ENCODE peak calls at places on chromosome 2, in nine cellular contexts. U is heart left ventricle, W is HL-60, G is IMR-90, Y is A549, F is HCT116, X is HFF-Myc, J is fibroblast of mammary gland, N is tibial nerve. C is an unnamed sample.

GRCh38 chr2:179711375-179711774 is 150.0 kb downstream of the ZNF385B start:
- DNase-seq in U (no peak), W (no peak), G (no peak), Y (no peak), F (no peak), X (no peak), J (no peak), N (no peak), C (no peak)

GRCh38 chr2:132977812-132978529 is 308.0 kb upstream of the LYPD1 start:
- DNase-seq in U (no peak), W (no peak), G (peak), Y (no peak), F (no peak), X (no peak), J (peak), N (no peak), C (no peak)

GRCh38 chr2:102310964-102311640 is at the start of gene IL1RL1:
- DNase-seq in U (no peak), W (peak), G (no peak), Y (no peak), F (no peak), X (no peak), J (no peak), N (no peak), C (no peak)

GRCh38 chr2:70685771-70686171 is 82.2 kb downstream of the ADD2 start:
- DNase-seq in U (no peak), W (peak), G (no peak), Y (no peak), F (no peak), X (no peak), J (no peak), N (no peak), C (peak)

GRCh38 chr2:224101820-224102630 is 62.9 kb upstream of the SERPINE2 start:
- DNase-seq in U (peak), W (no peak), G (peak), Y (peak), F (no peak), X (peak), J (peak), N (no peak), C (no peak)

GRCh38 chr2:147829106-147829505 is 15.7 kb upstream of the ACVR2A start:
- DNase-seq in U (no peak), W (no peak), G (peak), Y (peak), F (peak), X (peak), J (peak), N (no peak), C (no peak)

GRCh38 chr2:96324716-96325037 is 440 bp upstream of the ITPRIPL1 start:
- DNase-seq in U (no peak), W (no peak), G (no peak), Y (no peak), F (no peak), X (no peak), J (no peak), N (no peak), C (no peak)

GRCh38 chr2:120779781-120780283 is 44.2 kb downstream of the GLI2 start:
- DNase-seq in U (no peak), W (no peak), G (peak), Y (peak), F (no peak), X (no peak), J (peak), N (no peak), C (no peak)

GRCh38 chr2:165182029-165182428 is 21.8 kb downstream of the SCN3A start:
- DNase-seq in U (no peak), W (no peak), G (no peak), Y (no peak), F (no peak), X (no peak), J (no peak), N (no peak), C (no peak)

GRCh38 chr2:100056478-100056877 is 85.9 kb downstream of the AFF3 start:
- DNase-seq in U (no peak), W (no peak), G (peak), Y (no peak), F (no peak), X (peak), J (no peak), N (no peak), C (no peak)

GRCh38 chr2:127093648-127094210 is 13.2 kb downstream of the BIN1 start:
- DNase-seq in U (peak), W (no peak), G (no peak), Y (no peak), F (no peak), X (no peak), J (no peak), N (no peak), C (no peak)

GRCh38 chr2:3594493-3595281 is at the start of gene COLEC11:
- DNase-seq in U (peak), W (no peak), G (no peak), Y (no peak), F (no peak), X (no peak), J (no peak), N (no peak), C (no peak)

GRCh38 chr2:239569401-239570090 is 168.7 kb upstream of the HDAC4 start:
- DNase-seq in U (no peak), W (no peak), G (no peak), Y (no peak), F (no peak), X (no peak), J (peak), N (no peak), C (peak)

GRCh38 chr2:99559075-99559662 is 69.4 kb upstream of the REV1 start:
- DNase-seq in U (peak), W (peak), G (peak), Y (peak), F (peak), X (peak), J (peak), N (peak), C (peak)

GRCh38 chr2:171741189-171741588 is 53.9 kb downstream of the DYNC1I2 start:
- DNase-seq in U (no peak), W (no peak), G (peak), Y (no peak), F (no peak), X (no peak), J (peak), N (no peak), C (no peak)

GRCh38 chr2:159807183-159808037 is 9.4 kb upstream of the CD302 start:
- DNase-seq in U (peak), W (peak), G (peak), Y (peak), F (peak), X (peak), J (peak), N (no peak), C (no peak)

GRCh38 chr2:217943379-217944321 is 59.1 kb downstream of the TNS1 start:
- DNase-seq in U (peak), W (no peak), G (peak), Y (peak), F (peak), X (no peak), J (peak), N (peak), C (peak)

GRCh38 chr2:233122541-233122940 is 62.4 kb downstream of the INPP5D start:
- DNase-seq in U (no peak), W (no peak), G (no peak), Y (no peak), F (no peak), X (no peak), J (no peak), N (no peak), C (no peak)

GRCh38 chr2:144357623-144358400 is 162.1 kb downstream of the ZEB2 start:
- DNase-seq in U (no peak), W (no peak), G (peak), Y (peak), F (peak), X (peak), J (peak), N (no peak), C (no peak)

GRCh38 chr2:120751553-120751952 is 15.9 kb downstream of the GLI2 start:
- DNase-seq in U (no peak), W (no peak), G (peak), Y (no peak), F (no peak), X (no peak), J (no peak), N (no peak), C (no peak)

GRCh38 chr2:168997794-168998193 is 33.3 kb downstream of the ABCB11 start:
- DNase-seq in U (no peak), W (no peak), G (no peak), Y (no peak), F (no peak), X (no peak), J (peak), N (no peak), C (no peak)

GRCh38 chr2:190446750-190447516 is 38.8 kb downstream of the MFSD6 start:
- DNase-seq in U (no peak), W (no peak), G (peak), Y (no peak), F (no peak), X (no peak), J (no peak), N (no peak), C (no peak)

GRCh38 chr2:241226723-241227634 is 38.5 kb downstream of the ANO7 start:
- DNase-seq in U (no peak), W (no peak), G (peak), Y (no peak), F (no peak), X (no peak), J (no peak), N (no peak), C (no peak)

GRCh38 chr2:28461056-28461455 is 34.8 kb upstream of the PLB1 start:
- DNase-seq in U (no peak), W (peak), G (no peak), Y (no peak), F (no peak), X (no peak), J (no peak), N (no peak), C (no peak)

GRCh38 chr2:177261115-177261779 is 3.3 kb downstream of the NFE2L2 start:
- DNase-seq in U (no peak), W (no peak), G (no peak), Y (no peak), F (no peak), X (no peak), J (no peak), N (no peak), C (no peak)

GRCh38 chr2:73333564-73333963 is 40.2 kb upstream of the EGR4 start:
- DNase-seq in U (no peak), W (no peak), G (no peak), Y (no peak), F (no peak), X (no peak), J (no peak), N (no peak), C (no peak)

GRCh38 chr2:120702751-120703150 is 32.9 kb upstream of the GLI2 start:
- DNase-seq in U (no peak), W (no peak), G (no peak), Y (no peak), F (no peak), X (no peak), J (peak), N (no peak), C (no peak)

GRCh38 chr2:162301151-162301804 is 17.2 kb downstream of the IFIH1 start:
- DNase-seq in U (peak), W (peak), G (peak), Y (peak), F (peak), X (peak), J (peak), N (no peak), C (peak)

GRCh38 chr2:45368792-45369191 is 242.3 kb downstream of the SRBD1 start:
- DNase-seq in U (no peak), W (no peak), G (no peak), Y (no peak), F (no peak), X (no peak), J (no peak), N (no peak), C (no peak)

GRCh38 chr2:189858301-189858700 is 74.1 kb downstream of the PMS1 start:
- DNase-seq in U (no peak), W (no peak), G (no peak), Y (no peak), F (no peak), X (no peak), J (no peak), N (no peak), C (no peak)

GRCh38 chr2:120503793-120504571 is 158.0 kb downstream of the INHBB start:
- DNase-seq in U (peak), W (no peak), G (peak), Y (no peak), F (no peak), X (no peak), J (peak), N (no peak), C (no peak)

DNA sequence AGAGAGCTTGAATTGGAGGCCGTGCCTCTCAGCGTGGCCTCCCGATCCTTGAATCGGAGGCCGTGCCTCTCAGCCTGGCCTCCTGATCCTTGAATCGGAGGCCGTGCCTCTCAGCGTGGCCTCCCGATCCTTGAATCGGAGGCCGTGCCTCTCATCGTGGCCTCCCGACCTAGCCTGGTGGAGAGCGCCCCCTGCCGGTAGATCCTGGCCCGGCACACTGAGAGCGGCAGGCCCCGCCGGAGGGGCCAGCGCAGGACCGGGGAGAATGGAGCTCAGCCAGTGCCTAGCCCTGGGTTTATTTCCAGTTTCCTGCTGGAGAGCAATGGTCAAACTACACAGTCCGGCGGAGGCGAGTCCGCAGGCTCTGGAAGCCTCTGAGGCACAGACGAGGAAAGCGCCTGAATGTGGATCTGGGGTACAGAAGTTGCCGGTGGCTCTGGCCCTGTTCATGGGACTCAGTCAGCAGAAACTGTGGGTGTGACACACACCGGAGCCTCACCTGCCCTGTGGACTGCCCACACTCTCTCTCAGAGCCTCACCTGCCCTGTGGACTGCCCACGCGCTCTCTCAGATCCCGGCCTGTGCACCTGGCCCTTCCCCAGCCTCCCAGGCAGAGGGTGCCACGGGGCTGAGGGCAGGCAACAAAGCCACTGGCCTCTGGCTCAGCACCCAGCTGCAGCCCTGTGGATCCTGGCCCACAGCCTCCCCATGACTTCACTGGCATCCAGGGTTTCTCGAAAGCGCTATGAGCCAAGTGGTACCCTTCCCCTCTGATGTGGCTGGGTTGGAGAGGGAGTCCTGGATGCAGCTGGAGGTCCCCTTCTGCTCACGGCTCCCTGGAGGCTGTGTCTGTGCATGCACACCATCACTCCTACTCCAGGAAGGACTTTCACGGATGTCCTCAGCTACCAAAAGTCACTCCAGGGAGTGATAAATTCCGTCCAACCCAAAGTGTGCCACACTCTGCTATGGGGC is 1.5 kb downstream of the IL36B start:
- DNase-seq in U (no peak), W (no peak), G (no peak), Y (no peak), F (no peak), X (no peak), J (no peak), N (no peak), C (no peak)
- TF ChIP-seq CTCF in U (no peak), W (no peak), G (no peak), Y (no peak), F (peak), X (no peak), J (no peak), N (no peak), C (no peak)

DNA sequence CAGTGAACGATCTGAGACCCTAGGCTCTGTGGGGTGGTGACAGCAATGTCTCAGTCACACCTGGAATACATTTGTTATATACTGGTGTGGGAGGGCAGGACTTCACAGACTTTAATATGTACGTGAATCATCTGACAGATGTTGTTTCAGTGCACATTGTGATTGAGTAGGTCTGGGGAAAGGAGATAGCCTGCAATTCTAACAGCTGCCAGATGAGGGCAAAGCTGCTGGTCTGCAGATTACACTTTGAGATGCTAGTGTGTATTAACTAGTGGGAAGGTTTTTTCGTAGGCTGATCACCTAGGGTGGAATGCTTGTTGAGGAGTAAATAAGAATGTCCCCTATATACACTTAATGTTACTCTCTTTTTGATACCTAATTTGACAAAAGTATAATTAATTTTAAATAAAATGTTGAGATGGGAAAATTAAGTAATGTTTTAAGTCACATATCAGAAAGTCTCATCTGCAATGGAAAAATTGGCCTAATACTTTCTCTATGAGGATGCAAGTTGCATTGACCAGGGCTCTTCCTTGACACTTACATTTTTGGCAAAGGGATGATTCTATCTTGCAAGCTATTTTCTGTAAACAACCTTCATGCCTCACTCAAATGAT is 496.9 kb upstream of the HNMT start:
- DNase-seq in U (no peak), W (peak), G (no peak), Y (peak), F (no peak), X (peak), J (peak), N (no peak), C (no peak)
- TF ChIP-seq CTCF in U (peak), W (peak), G (no peak), Y (peak), F (peak), X (peak), J (peak), N (peak), C (no peak)

DNA sequence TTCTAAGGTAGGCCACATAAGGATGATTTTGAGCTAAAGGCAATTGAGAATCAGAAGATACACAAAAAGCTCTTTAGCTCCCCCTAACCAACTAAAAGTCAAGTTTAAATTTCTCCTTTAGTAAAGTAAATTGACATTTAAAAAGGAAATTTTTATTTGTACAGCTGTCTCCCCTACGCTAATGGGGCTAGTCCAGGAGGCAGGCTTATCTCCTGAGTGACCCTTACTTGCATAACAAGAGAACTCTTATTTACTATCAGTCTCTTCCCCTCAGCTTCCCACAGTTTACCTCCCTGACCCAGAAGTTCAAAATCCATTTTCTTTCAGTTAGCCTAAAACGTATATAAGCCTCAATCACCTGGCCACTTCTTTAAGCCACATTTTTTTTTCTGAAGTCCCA is 1002.8 kb upstream of the NRXN1 start:
- DNase-seq in U (no peak), W (no peak), G (no peak), Y (no peak), F (no peak), X (no peak), J (peak), N (no peak), C (no peak)
- TF ChIP-seq CTCF in U (no peak), W (no peak), G (no peak), Y (no peak), F (no peak), X (no peak), J (no peak), N (no peak), C (no peak)

DNA sequence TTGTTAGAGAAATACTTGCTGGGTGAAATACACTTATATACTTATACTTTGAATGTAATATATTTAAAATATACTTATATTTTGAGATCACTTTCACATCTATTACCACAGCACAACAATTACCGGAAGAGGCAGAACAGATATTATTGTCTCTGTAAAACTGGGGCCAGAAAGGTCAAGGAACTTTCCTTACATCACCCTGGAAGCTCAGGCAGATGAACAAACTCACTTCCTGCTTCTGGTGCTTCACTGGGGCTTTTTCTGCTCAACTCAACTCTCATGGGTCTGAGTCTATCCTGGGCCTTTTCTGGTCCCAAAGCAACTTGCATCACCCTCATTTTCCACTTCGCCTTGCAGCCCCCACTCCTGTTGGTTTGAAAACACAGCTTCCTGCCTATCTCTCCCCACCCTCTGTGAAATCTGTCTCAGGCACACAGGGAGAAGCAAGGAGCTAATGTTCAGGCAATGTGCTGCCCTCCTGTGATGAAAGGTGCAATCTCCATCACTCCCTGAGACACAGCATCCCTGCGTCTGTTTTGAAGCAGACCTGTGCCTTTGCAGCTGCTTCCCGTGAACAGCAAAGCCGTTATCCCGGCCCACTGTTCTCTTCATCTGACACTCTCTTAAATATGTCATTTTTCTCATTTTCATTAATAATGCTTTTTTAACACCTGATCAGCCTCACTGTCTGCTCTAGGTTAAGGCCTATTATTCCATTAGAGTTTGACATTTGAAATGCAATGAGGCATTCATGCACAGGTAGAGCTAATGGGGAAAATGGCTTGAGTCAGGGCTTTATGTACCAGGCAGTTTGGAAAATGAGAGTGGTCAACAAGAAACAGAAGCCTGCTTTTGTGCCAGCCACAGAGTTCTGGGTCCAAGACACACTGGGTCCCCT is 251.9 kb upstream of the CHAC2 start:
- DNase-seq in U (no peak), W (no peak), G (peak), Y (peak), F (no peak), X (no peak), J (peak), N (no peak), C (no peak)
- TF ChIP-seq CTCF in U (no peak), W (no peak), G (no peak), Y (no peak), F (peak), X (no peak), J (no peak), N (no peak), C (no peak)

DNA sequence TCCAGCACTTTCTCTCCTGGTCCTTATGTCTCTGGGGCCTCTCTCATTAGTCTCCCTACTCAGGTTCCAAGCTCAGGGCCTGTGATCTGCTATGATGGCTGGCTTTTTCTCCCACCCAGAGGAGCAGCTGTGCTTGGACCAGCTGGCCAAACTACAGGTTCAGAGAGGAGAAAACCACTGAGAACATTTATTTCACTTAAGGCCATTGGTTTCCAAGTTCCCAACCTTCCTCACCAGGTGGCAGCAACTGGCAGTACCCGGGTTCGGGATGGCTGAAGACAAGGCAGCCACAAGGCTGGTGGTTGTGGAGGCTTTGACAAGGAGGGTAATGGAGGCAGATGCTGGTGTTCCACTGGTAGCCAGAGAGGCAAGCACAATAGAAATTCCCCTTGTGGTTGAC is 29.9 kb upstream of the SELENOI start:
- DNase-seq in U (no peak), W (peak), G (no peak), Y (peak), F (peak), X (no peak), J (no peak), N (no peak), C (no peak)
- TF ChIP-seq CTCF in U (no peak), W (peak), G (no peak), Y (peak), F (peak), X (peak), J (no peak), N (no peak), C (no peak)